ENCODE peak calls at places on chromosomes 3 and 15, in four cellular contexts. D, L, W and E are unnamed samples.

GRCh38 chr15:52496776-52497470 is 31.8 kb downstream of the MYO5A start:
- DNase-seq in L (no peak), D (no peak), W (no peak), E (no peak)

GRCh38 chr3:179969525-179969924 is 67.2 kb downstream of the PEX5L start:
- DNase-seq in L (peak), D (no peak), W (no peak), E (no peak)

GRCh38 chr15:70099966-70100494 is 2.3 kb upstream of the TLE3 start:
- DNase-seq in L (no peak), W (no peak), D (no peak), E (no peak)

GRCh38 chr3:146701246-146701645 is 96.1 kb upstream of the PLSCR5 start:
- DNase-seq in W (no peak), L (no peak), D (no peak), E (no peak)

GRCh38 chr3:145145461-145145860 is 1015.5 kb downstream of the PLOD2 start:
- DNase-seq in D (no peak), W (no peak), L (peak), E (no peak)

GRCh38 chr15:87734571-87735373 is 521.8 kb downstream of the NTRK3 start:
- DNase-seq in W (no peak), L (no peak), D (no peak), E (no peak)

GRCh38 chr3:98855811-98856400 is 45.6 kb downstream of the DCBLD2 start:
- DNase-seq in D (no peak), L (peak), W (no peak), E (no peak)

GRCh38 chr15:76963596-76963995 is 31.3 kb upstream of the PSTPIP1 start:
- DNase-seq in L (no peak), W (peak), D (peak), E (no peak)

GRCh38 chr15:101056366-101057334 is 137.5 kb downstream of the LRRK1 start:
- DNase-seq in D (no peak), W (no peak), L (no peak), E (no peak)

GRCh38 chr15:46714959-46715358 is 1002.3 kb upstream of the SEMA6D start:
- DNase-seq in W (no peak), D (no peak), L (no peak), E (no peak)

GRCh38 chr15:72117448-72117697 is 577 bp downstream of the MYO9A start:
- DNase-seq in L (peak), W (peak), D (peak), E (peak)

GRCh38 chr3:190356246-190356645 is 31.7 kb upstream of the CLDN16 start:
- DNase-seq in D (no peak), L (no peak), W (no peak), E (no peak)

GRCh38 chr15:62428851-62429250 is 263.8 kb upstream of the C2CD4B start:
- DNase-seq in W (no peak), L (no peak), D (no peak), E (no peak)

GRCh38 chr3:102471001-102471400 is 36.2 kb downstream of the ZPLD1 start:
- DNase-seq in D (peak), L (no peak), W (no peak), E (no peak)

GRCh38 chr3:159174715-159175390 is 373.0 kb downstream of the MFSD1 start:
- DNase-seq in L (no peak), W (no peak), D (no peak), E (no peak)

GRCh38 chr3:170585937-170586310 is at the start of gene SLC7A14:
- DNase-seq in L (peak), D (peak), W (no peak), E (no peak)

GRCh38 chr3:107884719-107885460 is 205.9 kb downstream of the CD47 start:
- DNase-seq in L (peak), D (no peak), W (peak), E (no peak)

GRCh38 chr15:29135266-29135665 is 134.4 kb downstream of the NSMCE3 start:
- DNase-seq in W (no peak), D (no peak), L (no peak), E (no peak)

GRCh38 chr15:55909036-55909811 is 84.2 kb downstream of the NEDD4 start:
- DNase-seq in W (no peak), D (no peak), L (peak), E (no peak)

GRCh38 chr3:196272826-196273225 is 14.7 kb downstream of the PCYT1A start:
- DNase-seq in W (no peak), D (no peak), L (no peak), E (no peak)

GRCh38 chr3:175338775-175339535 is 479.8 kb downstream of the NAALADL2 start:
- DNase-seq in L (peak), W (peak), D (no peak), E (no peak)

GRCh38 chr3:153029350-153029749 is 132.7 kb upstream of the RAP2B start:
- DNase-seq in W (no peak), D (no peak), L (peak), E (no peak)

GRCh38 chr3:38264307-38264706 is 1.3 kb upstream of the SLC22A13 start:
- DNase-seq in W (no peak), D (no peak), L (no peak), E (no peak)

GRCh38 chr3:35528728-35529127 is 110.6 kb upstream of the ARPP21 start:
- DNase-seq in D (no peak), L (peak), W (no peak), E (no peak)

GRCh38 chr3:170594528-170594927 is 8.7 kb upstream of the SLC7A14 start:
- DNase-seq in D (no peak), W (no peak), L (no peak), E (no peak)

GRCh38 chr15:25684521-25685215 is 178.5 kb downstream of the ATP10A start:
- DNase-seq in D (no peak), W (no peak), L (peak), E (no peak)

GRCh38 chr15:71458089-71458660 is 342.9 kb downstream of the THSD4 start:
- DNase-seq in W (no peak), D (no peak), L (no peak), E (no peak)